ENCODE peak calls at places on chromosomes 7 and 10, in six cellular contexts. W is activated CD4-positive, alpha-beta T cell treated with anti-CD3 and anti-CD28 coated beads, Interleukin-2, amount 50 U/mL, for 24 hours; R is thoracic aorta; O is WTC11; E is NCI-H460; C is brain microvascular endothelial cell. M is an unnamed sample.

GRCh38 chr10:97519342-97519741 is 20.6 kb downstream of the UBTD1 start:
- DNase-seq in W (no peak), R (no peak), O (no peak), E (no peak), C (no peak), M (no peak)

GRCh38 chr10:44958897-44959242 is 732 bp upstream of the RASSF4 start:
- DNase-seq in W (no peak), R (no peak), O (no peak), E (no peak), C (no peak), M (no peak)

GRCh38 chr7:81944103-81944502 is 174.3 kb upstream of the HGF start:
- DNase-seq in W (no peak), R (no peak), O (no peak), E (no peak), C (no peak), M (no peak)

GRCh38 chr10:58981051-58981450 is 195.4 kb upstream of the PHYHIPL start:
- DNase-seq in W (no peak), R (no peak), O (no peak), E (no peak), C (no peak), M (peak; percentile 31)

GRCh38 chr10:129772472-129773358 is 191.4 kb downstream of the EBF3 start:
- DNase-seq in W (no peak), R (no peak), O (peak; percentile 2), E (no peak), C (no peak), M (no peak)

GRCh38 chr10:59372543-59372942 is 10.2 kb upstream of the FAM13C start:
- DNase-seq in W (no peak), R (no peak), O (no peak), E (no peak), C (peak; percentile 51), M (no peak)

GRCh38 chr7:41045556-41046123 is 657.2 kb downstream of the INHBA start:
- DNase-seq in W (no peak), R (no peak), O (no peak), E (peak; percentile 3), C (no peak), M (no peak)

GRCh38 chr10:78899996-78900714 is 168.6 kb upstream of the ZMIZ1 start:
- DNase-seq in W (no peak), R (no peak), O (no peak), E (no peak), C (no peak), M (no peak)

GRCh38 chr7:1867326-1867725 is 197.2 kb downstream of the ELFN1 start:
- DNase-seq in W (no peak), R (no peak), O (no peak), E (no peak), C (no peak), M (no peak)

GRCh38 chr7:71131753-71132520 is at the start of gene GALNT17:
- DNase-seq in W (no peak), R (no peak), O (peak; percentile 38), E (no peak), C (no peak), M (no peak)

GRCh38 chr7:139916717-139917395 is 87.8 kb downstream of the TBXAS1 start:
- DNase-seq in W (no peak), R (no peak), O (no peak), E (no peak), C (no peak), M (no peak)

GRCh38 chr10:132311338-132311939 is 3.7 kb upstream of the STK32C start:
- DNase-seq in W (no peak), R (no peak), O (no peak), E (no peak), C (no peak), M (peak; percentile 28)

GRCh38 chr7:149423441-149423970 is 37.4 kb downstream of the ZNF777 start:
- DNase-seq in W (no peak), R (no peak), O (no peak), E (no peak), C (no peak), M (peak; percentile 87)

GRCh38 chr7:28107960-28108359 is 72.6 kb downstream of the JAZF1 start:
- DNase-seq in W (no peak), R (no peak), O (no peak), E (no peak), C (no peak), M (no peak)

GRCh38 chr7:54339074-54339473 is 203.1 kb upstream of the VSTM2A start:
- DNase-seq in W (no peak), R (no peak), O (no peak), E (no peak), C (no peak), M (no peak)

GRCh38 chr7:3065724-3066143 is 22.1 kb upstream of the CARD11 start:
- DNase-seq in W (peak; percentile 24), R (no peak), O (peak; percentile 81), E (peak; percentile 18), C (peak; percentile 14), M (no peak)

GRCh38 chr7:106462914-106463482 is 178.2 kb upstream of the NAMPT start:
- DNase-seq in W (no peak), R (no peak), O (peak; percentile 36), E (no peak), C (no peak), M (peak; percentile 27)

GRCh38 chr7:151813997-151814396 is 62.9 kb downstream of the PRKAG2 start:
- DNase-seq in W (no peak), R (no peak), O (no peak), E (no peak), C (no peak), M (no peak)

GRCh38 chr10:121678631-121679174 is 80.5 kb upstream of the FGFR2 start:
- DNase-seq in W (no peak), R (no peak), O (no peak), E (no peak), C (no peak), M (no peak)

GRCh38 chr10:23343591-23344225 is 889 bp downstream of the C10orf67 start:
- DNase-seq in W (peak; percentile 48), R (no peak), O (peak; percentile 86), E (no peak), C (peak; percentile 9), M (peak; percentile 82)

GRCh38 chr7:909358-910329 is 33.3 kb downstream of the GET4 start:
- DNase-seq in W (no peak), R (no peak), O (no peak), E (no peak), C (no peak), M (peak; percentile 15)

GRCh38 chr7:12315049-12315448 is 88.6 kb downstream of the VWDE start:
- DNase-seq in W (no peak), R (no peak), O (no peak), E (no peak), C (no peak), M (peak; percentile 37)

GRCh38 chr10:101453791-101454718 is 100.1 kb downstream of the BTRC start:
- DNase-seq in W (no peak), R (no peak), O (no peak), E (no peak), C (no peak), M (no peak)

GRCh38 chr7:87599336-87599735 is 1.3 kb downstream of the ABCB1 start:
- DNase-seq in W (peak; percentile 5), R (no peak), O (no peak), E (no peak), C (no peak), M (no peak)

GRCh38 chr7:42456267-42456666 is 219.3 kb upstream of the GLI3 start:
- DNase-seq in W (no peak), R (no peak), O (no peak), E (no peak), C (no peak), M (no peak)

GRCh38 chr7:47571355-47572100 is 10.4 kb downstream of the TNS3 start:
- DNase-seq in W (no peak), R (peak; percentile 63), O (no peak), E (no peak), C (peak; percentile 90), M (peak; percentile 87)

GRCh38 chr7:76220185-76221057 is 18.7 kb downstream of the SRRM3 start:
- DNase-seq in W (no peak), R (no peak), O (peak; percentile 84), E (no peak), C (peak; percentile 18), M (no peak)

GRCh38 chr7:95871078-95871848 is 98.9 kb downstream of the DYNC1I1 start:
- DNase-seq in W (no peak), R (no peak), O (peak; percentile 38), E (peak; percentile 62), C (peak; percentile 59), M (peak; percentile 64)

GRCh38 chr7:132804849-132805485 is 228.7 kb upstream of the PLXNA4 start:
- DNase-seq in W (no peak), R (no peak), O (no peak), E (no peak), C (no peak), M (no peak)